ENCODE peak calls at places on chromosomes 12 and 14, in six cellular contexts. X, A, D, M, U and I are unnamed samples.

GRCh38 chr12:72296389-72296788 is 24.2 kb downstream of the TRHDE start:
- DNase-seq in X (no peak), A (no peak), D (peak), M (peak), U (no peak), I (peak)

GRCh38 chr12:116125981-116126566 is 151.4 kb downstream of the MED13L start:
- DNase-seq in X (no peak), A (no peak), D (no peak), M (no peak), U (peak), I (no peak)

GRCh38 chr12:111409403-111410228 is 3.9 kb downstream of the SH2B3 start:
- DNase-seq in X (peak), A (no peak), D (no peak), M (peak), U (peak), I (no peak)

GRCh38 chr12:93275589-93275988 is 102.1 kb upstream of the NUDT4 start:
- DNase-seq in X (no peak), A (no peak), D (no peak), M (no peak), U (no peak), I (no peak)

GRCh38 chr14:54567634-54568561 is 970 bp downstream of the SAMD4A start:
- DNase-seq in X (peak), A (no peak), D (peak), M (peak), U (peak), I (peak)

GRCh38 chr12:121947966-121948365 is 29.6 kb downstream of the CFAP251 start:
- DNase-seq in X (no peak), A (no peak), D (no peak), M (no peak), U (no peak), I (no peak)

GRCh38 chr12:111046896-111047295 is 126.5 kb upstream of the MYL2 start:
- DNase-seq in X (no peak), A (no peak), D (peak), M (peak), U (no peak), I (no peak)

GRCh38 chr12:29113101-29113500 is 36.0 kb upstream of the FAR2 start:
- DNase-seq in X (no peak), A (no peak), D (no peak), M (no peak), U (no peak), I (peak)

GRCh38 chr12:6820171-6820570 is 1.4 kb upstream of the GPR162 start:
- DNase-seq in X (no peak), A (no peak), D (no peak), M (no peak), U (no peak), I (no peak)

GRCh38 chr12:75548879-75549278 is 37.5 kb upstream of the KRR1 start:
- DNase-seq in X (no peak), A (peak), D (no peak), M (no peak), U (no peak), I (no peak)

GRCh38 chr12:41962171-41962572 is 182.5 kb downstream of the GXYLT1 start:
- DNase-seq in X (no peak), A (no peak), D (no peak), M (peak), U (peak), I (no peak)

GRCh38 chr12:34391771-34392581 is 369.7 kb downstream of the ALG10 start:
- DNase-seq in X (no peak), A (no peak), D (no peak), M (peak), U (no peak), I (no peak)

GRCh38 chr12:127083028-127083949 is 1183.7 kb upstream of the TMEM132C start:
- DNase-seq in X (peak), A (peak), D (no peak), M (no peak), U (peak), I (peak)

GRCh38 chr14:75016815-75017214 is 14.1 kb downstream of the EIF2B2 start:
- DNase-seq in X (no peak), A (no peak), D (no peak), M (no peak), U (no peak), I (no peak)

GRCh38 chr14:34380446-34380845 is 81.6 kb downstream of the SPTSSA start:
- DNase-seq in X (no peak), A (no peak), D (no peak), M (no peak), U (no peak), I (no peak)

GRCh38 chr12:10215451-10215850 is 2.8 kb downstream of the GABARAPL1 start:
- DNase-seq in X (no peak), A (no peak), D (no peak), M (no peak), U (no peak), I (no peak)

GRCh38 chr14:54737132-54737711 is 165.4 kb downstream of the GCH1 start:
- DNase-seq in X (peak), A (no peak), D (peak), M (no peak), U (peak), I (peak)

GRCh38 chr12:117897379-117898161 is 71.2 kb downstream of the KSR2 start:
- DNase-seq in X (no peak), A (no peak), D (no peak), M (no peak), U (no peak), I (no peak)

GRCh38 chr14:90061849-90062794 is at the start of gene KCNK13:
- DNase-seq in X (peak), A (peak), D (peak), M (no peak), U (no peak), I (no peak)

GRCh38 chr14:77825895-77826519 is 26.1 kb downstream of the ADCK1 start:
- DNase-seq in X (no peak), A (no peak), D (no peak), M (no peak), U (no peak), I (no peak)

GRCh38 chr12:113882690-113883089 is 83.4 kb downstream of the RBM19 start:
- DNase-seq in X (no peak), A (no peak), D (no peak), M (no peak), U (no peak), I (no peak)

GRCh38 chr12:49951411-49952105 is 1.0 kb downstream of the AQP2 start:
- DNase-seq in X (no peak), A (no peak), D (no peak), M (peak), U (no peak), I (no peak)

GRCh38 chr12:132338781-132339180 is 9.4 kb upstream of the GALNT9 start:
- DNase-seq in X (no peak), A (no peak), D (no peak), M (no peak), U (no peak), I (no peak)

GRCh38 chr12:6420364-6420763 is 24.4 kb upstream of the CD27 start:
- DNase-seq in X (no peak), A (no peak), D (no peak), M (no peak), U (no peak), I (no peak)

GRCh38 chr12:86249856-86250255 is 6.3 kb downstream of the MGAT4C start:
- DNase-seq in X (no peak), A (no peak), D (peak), M (no peak), U (peak), I (peak)